ENCODE peak calls at places on chromosomes 12 and 14, in four cellular contexts. T is IMR-90, H is H9, C is H1. P is an unnamed sample.
A peak's percentile ranks its signal among the peaks of the same experiment; 100 is the strongest.

GRCh38 chr12:20549115-20549719 is 145.9 kb upstream of the SLCO1C1 start:
- DNase-seq in C (no peak), H (no peak), T (peak; percentile 56), P (peak; percentile 32)

GRCh38 chr12:19402743-19403400 is 36.4 kb upstream of the AEBP2 start:
- DNase-seq in H (no peak), C (no peak), T (peak; percentile 63), P (peak; percentile 34)

GRCh38 chr12:80100566-80100965 is 1.2 kb downstream of the OTOGL start:
- DNase-seq in T (peak; percentile 77), C (no peak), H (no peak), P (no peak)

GRCh38 chr12:109735825-109736551 is 22.4 kb downstream of the FAM222A start:
- DNase-seq in H (peak; percentile 25), C (no peak), T (no peak), P (no peak)

GRCh38 chr12:15634010-15634676 is 155.0 kb downstream of the EPS8 start:
- DNase-seq in H (no peak), T (peak; percentile 70), C (no peak), P (no peak)

GRCh38 chr14:93105362-93105761 is 10.4 kb downstream of the ITPK1 start:
- DNase-seq in H (no peak), C (no peak), T (peak; percentile 75), P (no peak)

GRCh38 chr14:24852312-24853060 is 197.5 kb downstream of the STXBP6 start:
- DNase-seq in T (no peak), H (no peak), C (no peak), P (no peak)

GRCh38 chr14:33588771-33589170 is 362.1 kb downstream of the EGLN3 start:
- DNase-seq in C (no peak), T (no peak), H (no peak), P (no peak)

GRCh38 chr12:89247962-89248361 is 104.3 kb downstream of the DUSP6 start:
- DNase-seq in H (no peak), C (no peak), T (peak; percentile 33), P (no peak)

GRCh38 chr12:53501615-53502181 is 615 bp downstream of the TARBP2 start:
- DNase-seq in C (no peak), T (no peak), H (no peak), P (no peak)

GRCh38 chr12:91778091-91778819 is 367.4 kb downstream of the BTG1 start:
- DNase-seq in T (peak; percentile 13), C (no peak), H (no peak), P (no peak)

GRCh38 chr12:107515446-107515958 is 170.1 kb upstream of the PWP1 start:
- DNase-seq in T (peak; percentile 93), H (peak; percentile 57), C (peak; percentile 10), P (peak; percentile 94)

GRCh38 chr12:92601680-92602079 is 101.1 kb upstream of the PLEKHG7 start:
- DNase-seq in C (no peak), T (no peak), H (no peak), P (peak; percentile 40)

GRCh38 chr12:121668750-121669524 is 517 bp downstream of the MORN3 start:
- DNase-seq in C (no peak), T (peak; percentile 36), H (peak; percentile 82), P (peak; percentile 83)

GRCh38 chr14:94761999-94762377 is 7.9 kb downstream of the GSC start:
- DNase-seq in H (no peak), T (no peak), C (no peak), P (peak; percentile 19)

GRCh38 chr14:97283450-97284230 is 486.5 kb downstream of the VRK1 start:
- DNase-seq in T (no peak), C (no peak), H (no peak), P (no peak)

GRCh38 chr14:24367506-24368214 is at the start of gene NFATC4:
- DNase-seq in C (no peak), T (peak; percentile 96), H (peak; percentile 89), P (peak; percentile 98)

GRCh38 chr14:73253721-73254120 is 16.4 kb downstream of the PAPLN start:
- DNase-seq in H (no peak), C (no peak), T (no peak), P (no peak)

GRCh38 chr12:86496595-86496994 is 240.4 kb upstream of the MGAT4C start:
- DNase-seq in H (no peak), T (no peak), C (no peak), P (no peak)

GRCh38 chr14:20751963-20752562 is 6.4 kb downstream of the EDDM3A start:
- DNase-seq in H (peak; percentile 52), C (no peak), T (no peak), P (no peak)

GRCh38 chr14:74630881-74631690 is 19.0 kb upstream of the LTBP2 start:
- DNase-seq in C (no peak), H (no peak), T (peak; percentile 69), P (no peak)

GRCh38 chr14:64232095-64232830 is 61.9 kb downstream of the ESR2 start:
- DNase-seq in C (no peak), T (peak; percentile 96), H (no peak), P (no peak)

DNA sequence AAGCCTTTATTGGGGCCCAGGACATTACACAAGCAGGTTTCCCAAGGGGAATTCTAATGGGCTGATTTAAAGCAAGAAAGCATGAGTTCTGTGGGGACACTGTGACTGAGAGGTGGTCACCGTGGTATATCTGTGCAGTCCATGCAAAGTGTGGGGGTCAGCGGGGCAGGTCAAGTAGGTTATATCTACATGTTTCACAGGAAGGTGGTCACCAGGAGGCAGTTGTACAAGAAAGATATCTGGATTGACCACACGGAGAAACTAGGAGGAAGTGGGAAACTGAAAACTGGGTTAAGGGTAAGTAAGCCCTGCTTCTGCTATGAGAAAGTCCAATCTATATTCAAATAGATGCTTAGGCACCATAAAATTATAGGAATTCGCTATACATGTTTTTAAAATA is 77.8 kb upstream of the CNOT2 start:
- DNase-seq in H (no peak), C (no peak), T (no peak), P (no peak)
- H4K5ac ChIP-seq in H (no peak overlapping the region), C (no peak overlapping the region), T (no peak overlapping the region), P (no peak overlapping the region)

GRCh38 chr12:125214289-125214688 is 149.1 kb downstream of the AACS start:
- DNase-seq in C (no peak), H (no peak), T (no peak), P (no peak)

GRCh38 chr12:125208942-125209341 is 143.7 kb downstream of the AACS start:
- DNase-seq in T (no peak), C (no peak), H (no peak), P (no peak)

GRCh38 chr12:125211464-125211863 is 146.2 kb downstream of the AACS start:
- DNase-seq in H (no peak), T (no peak), C (no peak), P (no peak)

GRCh38 chr12:125206757-125207156 is 141.5 kb downstream of the AACS start:
- DNase-seq in C (no peak), H (no peak), T (no peak), P (no peak)

DNA sequence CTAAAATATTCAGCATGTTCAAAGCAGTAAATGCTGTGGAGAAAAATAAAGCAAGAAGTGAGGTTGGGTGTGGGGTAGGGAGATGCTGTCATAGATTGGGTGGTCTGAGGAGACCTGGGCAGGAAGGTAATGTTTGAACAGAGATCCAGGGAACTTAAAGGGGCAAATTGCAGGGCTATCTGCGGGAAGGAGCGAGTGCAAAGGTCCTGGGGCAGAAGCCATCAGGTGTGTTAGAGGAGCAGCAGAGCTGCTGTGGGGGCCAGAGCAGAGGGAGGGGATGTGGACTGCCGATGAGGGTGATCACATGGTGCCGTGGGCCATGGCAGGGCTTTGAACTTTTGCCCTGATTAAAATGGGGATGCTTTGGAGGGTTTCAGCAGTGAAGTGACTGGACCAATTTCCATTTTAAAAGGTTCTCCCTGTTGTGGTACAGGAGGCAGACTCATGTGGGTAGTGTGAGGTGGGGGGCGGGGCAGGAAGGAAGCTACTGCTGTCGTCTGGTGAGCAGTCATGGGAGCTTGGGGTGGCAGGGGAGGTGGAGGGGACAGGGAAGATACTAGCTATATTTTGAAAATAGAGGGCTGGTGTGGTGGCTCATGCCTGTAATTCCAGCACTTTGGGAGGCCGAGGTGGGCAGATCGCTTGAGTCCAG is 145.0 kb downstream of the AACS start:
- DNase-seq in H (no peak), T (no peak), C (no peak), P (no peak)
- H3K18ac ChIP-seq in H (no peak overlapping the region), T (no peak overlapping the region), C (no peak overlapping the region), P (no peak overlapping the region)

GRCh38 chr12:120388711-120389431 is 19.9 kb upstream of the MSI1 start:
- DNase-seq in C (peak; percentile 71), H (peak; percentile 91), T (no peak), P (peak; percentile 75)

GRCh38 chr12:120394483-120395367 is 25.8 kb upstream of the MSI1 start:
- DNase-seq in H (peak; percentile 98), C (peak; percentile 69), T (no peak), P (peak; percentile 81)

GRCh38 chr12:120390540-120391120 is 21.7 kb upstream of the MSI1 start:
- DNase-seq in T (no peak), C (no peak), H (no peak), P (no peak)
- H4K5ac ChIP-seq in T (no peak overlapping the region), C (no peak overlapping the region), H (no peak overlapping the region), P (no peak overlapping the region)

DNA sequence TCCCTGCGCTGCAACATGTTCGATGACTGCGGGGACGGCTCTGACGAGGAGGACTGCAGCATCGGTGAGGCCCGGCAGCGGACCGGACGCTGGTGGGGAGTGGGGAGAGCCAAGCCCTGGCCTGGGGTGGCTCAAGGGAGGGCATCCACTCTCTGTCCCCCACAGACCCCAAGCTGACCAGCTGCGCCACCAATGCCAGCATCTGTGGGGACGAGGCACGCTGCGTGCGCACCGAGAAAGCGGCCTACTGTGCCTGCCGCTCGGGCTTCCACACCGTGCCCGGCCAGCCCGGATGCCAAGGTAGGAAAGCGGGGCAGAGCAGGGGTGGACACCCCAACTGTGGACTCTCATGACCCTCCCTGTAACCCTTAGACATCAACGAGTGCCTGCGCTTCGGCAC is 11.4 kb upstream of the NXPH4 start:
- DNase-seq in T (no peak), H (no peak), C (no peak), P (no peak)
- H3K18ac ChIP-seq in T (no peak overlapping the region), H (no peak overlapping the region), C (no peak overlapping the region), P (no peak overlapping the region)

GRCh38 chr12:131882804-131883520 is 11.5 kb upstream of the ULK1 start:
- DNase-seq in T (no peak), H (peak; percentile 63), C (no peak), P (peak; percentile 81)
- H4K5ac ChIP-seq in T (no peak overlapping the region), H (no peak overlapping the region), C (no peak overlapping the region), P (no peak overlapping the region)

GRCh38 chr12:13204428-13204827 is 7.9 kb downstream of the EMP1 start:
- DNase-seq in C (no peak), T (peak; percentile 93), H (peak; percentile 57), P (no peak)
- H3K18ac ChIP-seq in C (no peak overlapping the region), T (peak overlapping the region; percentile 76), H (peak overlapping the region; percentile 15), P (no peak overlapping the region)

GRCh38 chr14:68675233-68675577 is 117.7 kb downstream of the ZFP36L1 start:
- DNase-seq in T (peak; percentile 28), C (no peak), H (no peak), P (no peak)
- H4K5ac ChIP-seq in T (no peak overlapping the region), C (no peak overlapping the region), H (no peak overlapping the region), P (no peak overlapping the region)

P was measured in mesendoderm.